ENCODE peak calls at places on chromosomes 7 and 10, in four cellular contexts. F is GM23248, H is neural progenitor cell, G is A549. Q is an unnamed sample.
A peak's percentile ranks its signal among the peaks of the same experiment; 100 is the strongest.

GRCh38 chr7:87498893-87499292 is 23.4 kb upstream of the ABCB4 start:
- DNase-seq in H (no peak), G (no peak), F (no peak), Q (no peak)

GRCh38 chr10:58752665-58753064 is 240.0 kb downstream of the BICC1 start:
- DNase-seq in H (no peak), G (no peak), F (no peak), Q (no peak)

GRCh38 chr10:59708816-59709471 is 706 bp downstream of the SLC16A9 start:
- DNase-seq in F (peak; percentile 1), G (no peak), H (peak; percentile 61), Q (no peak)

GRCh38 chr7:19713676-19714075 is 4.8 kb upstream of the POLR1F start:
- DNase-seq in G (peak; percentile 54), F (peak; percentile 55), H (peak; percentile 37), Q (peak; percentile 42)

GRCh38 chr7:111014074-111014473 is 76.9 kb upstream of the LRRN3 start:
- DNase-seq in F (no peak), H (no peak), G (no peak), Q (peak; percentile 30)

GRCh38 chr10:70617798-70618568 is 15.4 kb upstream of the PRF1 start:
- DNase-seq in F (peak; percentile 84), G (no peak), H (no peak), Q (no peak)

GRCh38 chr7:50664461-50664922 is 99.3 kb upstream of the DDC start:
- DNase-seq in H (no peak), G (no peak), F (peak; percentile 84), Q (no peak)

GRCh38 chr10:124708246-124708779 is 35.9 kb downstream of the FAM53B start:
- DNase-seq in G (no peak), F (no peak), H (peak; percentile 56), Q (no peak)

GRCh38 chr7:93442478-93443224 is 131.9 kb downstream of the CALCR start:
- DNase-seq in F (peak; percentile 63), H (peak; percentile 61), G (peak; percentile 51), Q (peak; percentile 39)

GRCh38 chr10:132685921-132686680 is 99.8 kb downstream of the NKX6-2 start:
- DNase-seq in F (no peak), G (no peak), H (no peak), Q (no peak)

GRCh38 chr7:81584667-81585066 is 185.2 kb downstream of the HGF start:
- DNase-seq in F (peak; percentile 10), G (no peak), H (no peak), Q (no peak)

GRCh38 chr7:28893888-28894287 is 64.2 kb downstream of the TRIL start:
- DNase-seq in G (no peak), F (no peak), H (no peak), Q (no peak)

GRCh38 chr10:100894589-100895294 is 18.0 kb upstream of the SLF2 start:
- DNase-seq in G (no peak), H (no peak), F (no peak), Q (no peak)

GRCh38 chr7:7251742-7252141 is 69.4 kb downstream of the C1GALT1 start:
- DNase-seq in G (no peak), H (no peak), F (no peak), Q (no peak)

GRCh38 chr7:150413640-150414081 is 34.5 kb downstream of the ZNF775 start:
- DNase-seq in F (no peak), G (no peak), H (no peak), Q (no peak)

GRCh38 chr7:25192043-25192442 is 36.2 kb downstream of the NPVF start:
- DNase-seq in F (no peak), H (no peak), G (no peak), Q (no peak)

GRCh38 chr7:25194036-25194435 is 34.2 kb downstream of the NPVF start:
- DNase-seq in G (no peak), H (no peak), F (no peak), Q (no peak)

GRCh38 chr7:25196132-25196896 is 32.0 kb downstream of the NPVF start:
- DNase-seq in G (no peak), H (no peak), F (no peak), Q (no peak)
- H3K4me2 ChIP-seq in G (no peak overlapping the region), H (no peak overlapping the region), F (no peak overlapping the region), Q (no peak overlapping the region)

GRCh38 chr7:798921-799470 is 33.3 kb upstream of the SUN1 start:
- DNase-seq in F (no peak), G (no peak), H (no peak), Q (no peak)

GRCh38 chr7:803243-803635 is 29.0 kb upstream of the SUN1 start:
- DNase-seq in H (no peak), F (no peak), G (peak; percentile 19), Q (no peak)

GRCh38 chr7:802500-803242 is 29.6 kb upstream of the SUN1 start:
- DNase-seq in G (no peak), H (no peak), F (no peak), Q (no peak)

GRCh38 chr7:805261-805660 is 27.0 kb upstream of the SUN1 start:
- DNase-seq in G (no peak), H (no peak), F (peak; percentile 7), Q (no peak)

DNA sequence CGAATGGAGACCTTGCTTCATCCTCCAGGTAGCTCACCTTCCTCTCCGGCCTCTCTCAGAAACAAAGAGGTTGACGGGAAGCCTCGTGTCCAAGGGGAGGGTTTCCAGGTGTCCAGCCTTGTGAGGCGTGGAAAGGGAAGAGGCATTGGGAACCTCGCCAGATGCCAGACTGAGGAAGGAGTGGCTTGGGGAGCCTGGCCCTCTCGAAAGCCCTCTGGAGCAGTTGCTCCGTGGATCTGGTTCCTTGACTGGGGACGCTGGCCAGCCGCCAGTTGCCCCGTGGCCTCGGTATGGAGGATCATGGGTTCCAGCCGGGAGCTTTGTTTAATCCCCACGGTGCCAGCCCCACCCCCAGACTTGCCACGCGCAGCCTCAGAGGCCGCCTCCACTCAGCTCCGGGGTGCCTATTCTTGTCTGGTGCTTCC is 30.3 kb upstream of the SUN1 start:
- DNase-seq in G (no peak), F (peak; percentile 40), H (no peak), Q (no peak)
- H3K4me2 ChIP-seq in G (no peak overlapping the region), F (peak overlapping the region; percentile 12), H (no peak overlapping the region), Q (no peak overlapping the region)

GRCh38 chr7:131654249-131654558 is 97.8 kb upstream of the PODXL start:
- DNase-seq in G (no peak), H (no peak), F (no peak), Q (no peak)
- H3K4me2 ChIP-seq in G (peak overlapping the region; percentile 55), H (no peak overlapping the region), F (peak overlapping the region; percentile 49), Q (no peak overlapping the region)

DNA sequence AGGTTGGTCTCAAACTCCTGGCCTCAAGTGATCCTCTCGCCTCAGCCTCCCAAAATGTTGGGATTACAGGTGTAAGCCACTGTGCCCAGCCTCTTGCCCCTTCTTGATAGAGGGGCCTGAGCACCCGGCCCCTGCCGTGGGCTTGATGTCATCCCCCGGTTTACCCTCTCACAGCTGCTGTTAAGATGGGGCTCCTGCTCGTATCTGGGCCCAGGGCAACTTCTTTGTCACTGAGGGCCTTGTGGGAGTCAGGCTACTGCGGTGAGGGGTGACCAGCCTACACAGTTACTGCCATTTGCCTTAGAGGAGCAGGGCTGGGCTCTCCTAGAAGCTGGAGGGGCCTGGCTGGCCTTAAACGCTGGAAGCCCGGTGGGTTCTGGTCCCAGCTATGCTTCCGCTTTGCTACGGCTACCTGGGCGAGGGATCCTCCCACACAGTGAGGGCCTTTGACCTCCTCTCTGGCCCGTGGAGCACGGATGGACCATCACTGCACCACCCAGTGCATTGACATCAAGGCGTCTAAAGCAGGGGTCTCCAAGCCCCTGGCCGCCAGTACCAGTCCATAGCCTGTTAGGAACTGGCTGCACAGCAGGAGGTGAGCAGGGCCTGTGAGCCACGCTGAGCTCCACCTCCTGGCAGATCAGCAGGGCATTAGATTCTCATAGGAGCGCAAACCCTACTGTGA is 1.1 kb upstream of the TMEM130 start:
- DNase-seq in F (no peak), G (no peak), H (no peak), Q (no peak)
- H3K4me2 ChIP-seq in F (peak overlapping the region; percentile 55), G (peak overlapping the region; percentile 100), H (peak overlapping the region; percentile 98), Q (peak overlapping the region; percentile 46)

GRCh38 chr7:122304996-122305421 is 459 bp upstream of the FEZF1 start:
- DNase-seq in H (peak; percentile 60), G (no peak), F (peak; percentile 36), Q (no peak)

GRCh38 chr7:122307228-122307619 is 2.7 kb upstream of the FEZF1 start:
- DNase-seq in F (no peak), H (peak; percentile 76), G (no peak), Q (no peak)

GRCh38 chr7:122305475-122306319 is 1.1 kb upstream of the FEZF1 start:
- DNase-seq in G (peak; percentile 22), F (no peak), H (peak; percentile 79), Q (no peak)

GRCh38 chr7:122304604-122304975 is at the start of gene FEZF1:
- DNase-seq in H (peak; percentile 96), G (no peak), F (peak; percentile 19), Q (no peak)

GRCh38 chr7:122306320-122307227 is 2.0 kb upstream of the FEZF1 start:
- DNase-seq in G (no peak), H (peak; percentile 89), F (no peak), Q (no peak)
- H3K4me2 ChIP-seq in G (no peak overlapping the region), H (peak overlapping the region; percentile 98), F (no peak overlapping the region), Q (no peak overlapping the region)

DNA sequence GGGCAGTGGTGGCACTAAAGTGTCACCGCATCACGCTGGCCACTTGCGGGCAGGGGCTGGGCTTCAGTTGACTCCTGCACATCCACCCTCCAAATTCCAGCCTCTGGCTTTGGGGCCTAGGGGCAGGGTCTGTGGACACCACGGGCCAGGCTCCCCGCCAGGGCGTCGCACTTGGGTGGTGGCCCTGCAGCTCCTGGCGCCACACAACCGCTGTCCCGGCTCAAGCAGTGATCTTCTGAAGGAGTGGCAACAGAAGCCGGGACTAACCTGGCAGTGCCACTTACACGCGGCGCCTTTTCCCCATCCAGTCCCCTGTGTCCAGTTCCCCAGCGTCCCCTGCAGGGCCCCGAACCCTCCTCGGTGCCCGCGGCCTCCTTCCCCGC is 134.3 kb upstream of the ZNF92 start:
- DNase-seq in H (no peak), F (no peak), G (no peak), Q (no peak)
- H3K4me2 ChIP-seq in H (peak overlapping the region; percentile 84), F (no peak overlapping the region), G (peak overlapping the region; percentile 86), Q (no peak overlapping the region)

DNA sequence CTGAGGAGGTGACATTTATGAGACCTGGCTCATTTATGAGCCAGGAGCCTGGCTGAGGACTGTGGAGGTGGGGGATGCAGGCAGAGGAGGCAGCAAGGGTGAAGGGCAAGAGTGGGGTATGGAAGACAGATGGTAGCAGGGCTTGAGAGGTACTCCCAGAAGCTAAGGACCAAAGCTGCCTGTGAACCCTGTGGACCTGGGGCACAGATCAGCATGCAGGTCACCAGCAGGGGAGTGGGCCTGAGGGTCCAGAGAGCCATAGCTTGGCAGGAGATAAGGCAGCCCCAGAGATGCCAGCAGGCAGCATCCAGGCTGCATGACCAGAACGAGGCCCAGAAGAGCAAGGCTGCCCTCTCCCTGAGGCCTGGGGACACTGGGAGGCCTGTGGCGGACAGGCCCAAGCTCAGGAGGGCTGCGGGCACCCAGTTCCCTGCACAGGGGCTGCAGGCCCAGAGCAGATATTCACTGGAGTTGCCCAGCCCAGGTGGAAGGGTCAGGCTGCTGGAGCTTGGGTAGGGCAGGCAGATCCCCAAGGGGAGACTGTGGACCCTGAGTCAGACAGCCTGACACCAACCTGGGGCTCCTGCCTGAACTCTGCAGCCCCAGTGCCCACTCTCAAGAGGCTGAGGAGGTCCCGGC is 3.4 kb downstream of the GPR15LG start:
- DNase-seq in H (no peak), G (no peak), F (no peak), Q (no peak)
- H3K4me2 ChIP-seq in H (no peak overlapping the region), G (no peak overlapping the region), F (no peak overlapping the region), Q (no peak overlapping the region)

Q was measured in DND-41.